ENCODE peak calls at places on chromosomes 11 and 22, in ten cellular contexts. C is iPS DF 6.9; I is T-cell; T is stimulated activated CD8-positive, alpha-beta memory T cell treated with anti-CD3 and anti-CD28 coated beads, Interleukin-15, amount 100 ng/mL, for 24 hours; D is ascending aorta; P is hepatic stellate cell; W is T follicular helper cell; N is A172; Z is activated gamma-delta T cell treated with Interleukin-2 at 50 U/mL for 16 hours; F is EL. M is an unnamed sample.
A peak's percentile ranks its signal among the peaks of the same experiment; 100 is the strongest.

GRCh38 chr11:119432484-119433368 is 9.8 kb upstream of the THY1 start:
- DNase-seq in C (no peak), I (no peak), T (no peak), D (no peak), P (peak; percentile 74), W (no peak), N (peak; percentile 71), Z (no peak), F (peak; percentile 85), M (peak; percentile 33)

GRCh38 chr22:36885474-36885873 is 24.7 kb downstream of the NCF4 start:
- DNase-seq in C (no peak), I (no peak), T (no peak), D (no peak), P (no peak), W (no peak), N (no peak), Z (no peak), F (no peak), M (no peak)

GRCh38 chr22:44450503-44450902 is 47.5 kb downstream of the RTL6 start:
- DNase-seq in C (no peak), I (no peak), T (no peak), D (no peak), P (no peak), W (no peak), N (no peak), Z (no peak), F (no peak), M (no peak)

GRCh38 chr11:74397531-74398243 is 546 bp downstream of the PGM2L1 start:
- DNase-seq in C (peak; percentile 20), I (no peak), T (no peak), D (peak; percentile 69), P (peak; percentile 22), W (peak; percentile 29), N (peak; percentile 57), Z (peak; percentile 33), F (peak; percentile 30), M (peak; percentile 11)

GRCh38 chr22:35568751-35569725 is 28.4 kb downstream of the RASD2 start:
- DNase-seq in C (no peak), I (no peak), T (no peak), D (no peak), P (no peak), W (no peak), N (peak; percentile 66), Z (no peak), F (peak; percentile 66), M (peak; percentile 44)

GRCh38 chr11:19555266-19555665 is 157.4 kb upstream of the NAV2 start:
- DNase-seq in C (no peak), I (no peak), T (no peak), D (no peak), P (no peak), W (no peak), N (no peak), Z (no peak), F (no peak), M (no peak)

GRCh38 chr11:48055292-48056132 is 75.2 kb downstream of the PTPRJ start:
- DNase-seq in C (no peak), I (peak; percentile 55), T (peak; percentile 13), D (no peak), P (no peak), W (peak; percentile 34), N (peak; percentile 51), Z (peak; percentile 55), F (peak; percentile 36), M (peak; percentile 54)

GRCh38 chr11:123505546-123506299 is 75.7 kb downstream of the GRAMD1B start:
- DNase-seq in C (no peak), I (no peak), T (no peak), D (no peak), P (no peak), W (no peak), N (no peak), Z (no peak), F (no peak), M (no peak)

M was measured in brain microvascular endothelial cell.